ENCODE peak calls at places on chromosomes 13 and 19, in ten cellular contexts. O is NCI-H774; N is left colon; Z is stimulated activated CD4-positive, alpha-beta T cell treated with anti-CD3 and anti-CD28 coated beads, Interleukin-2, amount 100 ng/mL, for 24 hours; S is RPMI7951; H is ACHN; V is MCF 10A; R is iris pigment epithelial cell; C is activated naive CD8-positive, alpha-beta T cell treated with anti-CD3 and anti-CD28 coated beads, Interleukin-2, amount 10 ng/mL, durations not matched to agents 7 days and 5 days; J is activated CD8-positive, alpha-beta memory T cell treated with anti-CD3 and anti-CD28 coated beads for 1 hour. F is an unnamed sample.
A peak's percentile ranks its signal among the peaks of the same experiment; 100 is the strongest.

GRCh38 chr19:5838437-5839311 is 828 bp downstream of the FUT6 start:
- DNase-seq in H (no peak), R (no peak), V (no peak), S (no peak), O (no peak), J (no peak), Z (no peak), N (peak; percentile 79), C (no peak), F (no peak)

GRCh38 chr19:34226036-34226435 is 28.3 kb upstream of the GARRE1 start:
- DNase-seq in J (no peak), C (no peak), Z (peak; percentile 26), S (no peak), H (no peak), R (no peak), O (no peak), N (no peak), V (no peak), F (no peak)

GRCh38 chr19:34171539-34171876 is 796 bp upstream of the LSM14A start:
- DNase-seq in R (peak; percentile 88), V (peak; percentile 44), O (no peak), H (peak; percentile 9), J (no peak), N (no peak), S (peak; percentile 74), C (no peak), Z (peak; percentile 65), F (no peak)

GRCh38 chr19:29517946-29518345 is 7.8 kb upstream of the VSTM2B start:
- DNase-seq in C (peak; percentile 9), J (no peak), O (no peak), V (no peak), N (no peak), Z (no peak), R (no peak), H (no peak), S (no peak), F (no peak)

GRCh38 chr13:40329682-40330485 is 336.6 kb downstream of the FOXO1 start:
- DNase-seq in Z (no peak), N (no peak), V (no peak), C (no peak), O (no peak), J (no peak), S (no peak), H (no peak), R (peak; percentile 81), F (no peak)

GRCh38 chr19:41518141-41518540 is 57.8 kb upstream of the CEACAM21 start:
- DNase-seq in C (no peak), V (no peak), N (no peak), H (no peak), J (no peak), S (no peak), R (no peak), Z (no peak), O (no peak), F (no peak)

GRCh38 chr13:32311188-32311897 is 3.8 kb downstream of the ZAR1L start:
- DNase-seq in J (no peak), C (no peak), R (no peak), V (no peak), H (no peak), Z (no peak), S (no peak), O (no peak), N (no peak), F (no peak)

GRCh38 chr19:50273821-50274220 is 55.4 kb downstream of the KCNC3 start:
- DNase-seq in R (no peak), N (no peak), J (no peak), S (no peak), O (no peak), H (no peak), Z (no peak), V (no peak), C (no peak), F (no peak)

GRCh38 chr19:18373892-18374629 is 11.9 kb upstream of the GDF15 start:
- DNase-seq in C (peak; percentile 74), V (peak; percentile 93), Z (peak; percentile 32), H (peak; percentile 98), R (peak; percentile 100), O (peak; percentile 19), S (peak; percentile 99), N (peak; percentile 93), J (peak; percentile 28), F (no peak)

GRCh38 chr13:20313896-20314295 is 81.8 kb upstream of the GJB6 start:
- DNase-seq in N (no peak), J (no peak), C (no peak), S (no peak), V (no peak), Z (no peak), H (no peak), O (no peak), R (no peak), F (no peak)

GRCh38 chr19:14528419-14529253 is 758 bp upstream of the TECR start:
- DNase-seq in V (no peak), H (no peak), J (no peak), R (no peak), C (no peak), S (no peak), N (no peak), O (no peak), Z (no peak), F (no peak)

F was measured in T-helper 9 cell.